ENCODE peak calls at places on chromosome 4, in ten cellular contexts. D, E, K, J, L, O, M, I, Y and P are unnamed samples.

GRCh38 chr4:48813984-48814383 is 16.9 kb upstream of the OCIAD1 start:
- DNase-seq in J (no peak), L (no peak), Y (no peak), D (no peak), M (peak; percentile 96), I (no peak), O (no peak), E (peak; percentile 78), K (no peak), P (peak; percentile 57)

GRCh38 chr4:14529653-14530052 is 472.6 kb upstream of the CPEB2 start:
- DNase-seq in E (no peak), L (no peak), J (no peak), I (no peak), O (no peak), K (no peak), M (no peak), Y (peak; percentile 72), D (peak; percentile 2), P (no peak)

GRCh38 chr4:138673053-138673452 is 342.5 kb upstream of the NOCT start:
- DNase-seq in J (no peak), E (peak; percentile 19), D (no peak), I (no peak), Y (peak; percentile 62), M (no peak), L (no peak), O (no peak), K (no peak), P (peak; percentile 5)

GRCh38 chr4:71377561-71377960 is 38.7 kb downstream of the SLC4A4 start:
- DNase-seq in E (no peak), D (peak; percentile 55), K (no peak), O (no peak), I (peak; percentile 13), J (peak; percentile 67), L (no peak), Y (peak; percentile 89), M (no peak), P (no peak)

GRCh38 chr4:73259552-73260140 is 1.0 kb upstream of the ANKRD17 start:
- DNase-seq in Y (peak; percentile 24), O (no peak), L (no peak), J (peak; percentile 53), K (no peak), E (peak; percentile 48), D (no peak), M (peak; percentile 46), I (no peak), P (no peak)

GRCh38 chr4:187069398-187069797 is 345.7 kb upstream of the FAT1 start:
- DNase-seq in O (no peak), D (no peak), Y (no peak), K (no peak), J (no peak), L (no peak), E (no peak), I (no peak), M (no peak), P (no peak)

GRCh38 chr4:101218346-101218745 is 129.0 kb downstream of the PPP3CA start:
- DNase-seq in K (no peak), M (no peak), J (peak; percentile 56), Y (no peak), O (no peak), E (no peak), I (peak; percentile 89), D (peak; percentile 21), L (no peak), P (no peak)

GRCh38 chr4:79651516-79651915 is 243.5 kb upstream of the GK2 start:
- DNase-seq in D (peak; percentile 56), O (no peak), L (no peak), I (peak; percentile 75), M (no peak), J (peak; percentile 45), Y (peak; percentile 54), K (no peak), E (no peak), P (no peak)

GRCh38 chr4:106746451-106746850 is 289.7 kb downstream of the DKK2 start:
- DNase-seq in O (no peak), D (peak; percentile 47), J (peak; percentile 43), L (no peak), I (peak; percentile 20), Y (peak; percentile 6), M (no peak), E (no peak), K (no peak), P (no peak)

GRCh38 chr4:154911097-154911496 is 130.0 kb downstream of the RBM46 start:
- DNase-seq in L (no peak), J (peak; percentile 8), K (no peak), O (no peak), Y (no peak), I (no peak), M (no peak), E (no peak), D (peak; percentile 11), P (no peak)

GRCh38 chr4:11741190-11741652 is 312.5 kb upstream of the HS3ST1 start:
- DNase-seq in J (peak; percentile 53), O (no peak), D (no peak), I (peak; percentile 71), M (no peak), L (no peak), E (no peak), Y (no peak), K (no peak), P (no peak)

GRCh38 chr4:140675599-140676231 is 80.5 kb downstream of the TBC1D9 start:
- DNase-seq in I (peak; percentile 20), L (no peak), O (no peak), Y (peak; percentile 27), M (peak; percentile 15), K (no peak), E (peak; percentile 10), D (peak; percentile 24), J (no peak), P (no peak)

GRCh38 chr4:173360587-173361221 is 10.1 kb upstream of the SAP30 start:
- DNase-seq in O (no peak), D (peak; percentile 45), E (no peak), J (peak; percentile 16), M (peak; percentile 24), K (no peak), Y (no peak), I (peak; percentile 12), L (no peak), P (no peak)
- TF ChIP-seq CTCF in O (no peak), D (peak; percentile 46), E (no peak), J (peak; percentile 42), M (peak; percentile 75), K (no peak), Y (peak; percentile 52), I (no peak), L (no peak), P (peak; percentile 22)

GRCh38 chr4:102817613-102818268 is 9.6 kb downstream of the UBE2D3 start:
- DNase-seq in O (no peak), K (no peak), D (no peak), E (no peak), L (no peak), M (no peak), Y (no peak), J (no peak), I (no peak), P (no peak)
- H3K4me3 ChIP-seq in O (no peak overlapping the region), K (peak overlapping the region; percentile 54), D (no peak overlapping the region), E (no peak overlapping the region), L (no peak overlapping the region), M (no peak overlapping the region), Y (no peak overlapping the region), J (no peak overlapping the region), I (no peak overlapping the region), P (no peak overlapping the region)

DNA sequence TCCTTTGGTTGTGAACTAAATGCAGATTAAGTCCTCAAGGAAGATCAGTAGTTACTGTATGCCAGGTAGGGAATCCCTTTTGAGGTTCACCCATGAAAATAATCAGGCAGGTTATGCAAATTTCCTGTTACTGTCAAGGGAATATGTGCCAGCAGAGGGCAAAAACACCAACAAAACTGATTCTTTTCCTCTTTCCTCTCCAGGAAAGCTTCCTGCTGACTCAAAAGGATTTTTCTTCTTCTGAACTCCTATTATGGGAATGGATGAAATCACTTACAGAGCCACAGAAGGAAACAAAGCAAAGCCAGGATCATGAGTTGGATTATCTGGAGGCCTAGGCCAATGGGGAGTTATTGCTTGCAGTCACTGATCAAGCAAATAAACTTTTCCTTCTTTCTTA is 49.8 kb downstream of the TMPRSS11F start:
- DNase-seq in O (no peak), I (no peak), Y (no peak), M (no peak), K (no peak), J (no peak), D (no peak), E (no peak), L (no peak), P (no peak)
- TF ChIP-seq CTCF in O (no peak), I (no peak), Y (no peak), M (no peak), K (peak; percentile 30), J (no peak), D (no peak), E (no peak), L (no peak), P (no peak)

DNA sequence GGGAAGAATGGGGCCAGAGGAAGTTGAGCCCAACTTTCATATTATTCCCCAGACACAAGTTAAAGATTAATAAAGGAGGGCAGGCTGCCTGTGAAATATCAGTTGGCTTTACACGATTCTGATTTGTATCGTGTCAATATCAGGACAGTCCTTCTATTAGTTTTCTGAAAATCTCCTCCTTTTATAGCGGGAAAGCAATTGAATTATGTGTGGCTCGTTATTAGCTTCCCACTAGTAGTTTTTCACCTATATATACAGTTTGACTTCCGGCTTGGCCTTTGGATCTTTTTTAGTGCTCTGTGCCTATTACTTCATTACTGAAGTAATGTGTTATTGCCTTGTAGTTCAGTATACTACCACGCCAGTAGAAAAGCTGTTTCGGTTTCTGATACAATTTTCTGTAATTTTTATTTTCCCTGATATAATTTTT is 1.8 kb downstream of the PDLIM5 start:
- DNase-seq in L (no peak), D (no peak), I (peak; percentile 46), E (no peak), M (no peak), J (peak; percentile 55), O (no peak), K (no peak), Y (no peak), P (no peak)
- H3K4me3 ChIP-seq in L (peak overlapping the region; percentile 87), D (peak overlapping the region; percentile 87), I (peak overlapping the region; percentile 99), E (peak overlapping the region; percentile 96), M (no peak overlapping the region), J (peak overlapping the region; percentile 97), O (peak overlapping the region; percentile 99), K (peak overlapping the region; percentile 92), Y (peak overlapping the region; percentile 82), P (peak overlapping the region; percentile 100)

GRCh38 chr4:52376107-52376704 is 282.9 kb downstream of the USP46 start:
- DNase-seq in J (peak; percentile 68), Y (peak; percentile 31), I (peak; percentile 51), D (peak; percentile 73), O (no peak), L (no peak), K (no peak), E (peak; percentile 46), M (peak; percentile 48), P (peak; percentile 3)
- TF ChIP-seq CTCF in J (peak; percentile 49), Y (peak; percentile 49), I (peak; percentile 33), D (peak; percentile 48), O (peak; percentile 56), L (peak; percentile 75), K (peak; percentile 49), E (peak; percentile 40), M (peak; percentile 93), P (peak; percentile 42)